ENCODE peak calls at places on chromosome 6, in four cellular contexts. One of them, this sample, is unnamed.

GRCh38 chr6:52227495-52227894 is 16.8 kb downstream of the IL17F start:
- DNase-seq in IMR-90: peak; percentile 1
- DNase-seq in H9: no peak
- DNase-seq in H1: no peak
- DNase-seq in this sample: no peak

GRCh38 chr6:132712366-132712765 is 1.5 kb downstream of the VNN1 start:
- DNase-seq in H9: no peak
- DNase-seq in H1: no peak
- DNase-seq in IMR-90: peak; percentile 62
- DNase-seq in this sample: no peak

GRCh38 chr6:168127384-168127868 is 48.4 kb upstream of the FRMD1 start:
- DNase-seq in H1: no peak
- DNase-seq in H9: no peak
- DNase-seq in IMR-90: no peak
- DNase-seq in this sample: no peak

GRCh38 chr6:1584996-1585668 is 24.6 kb upstream of the FOXC1 start:
- DNase-seq in IMR-90: no peak
- DNase-seq in H1: peak; percentile 4
- DNase-seq in H9: no peak
- DNase-seq in this sample: no peak

GRCh38 chr6:55963301-55963700 is 87.9 kb upstream of the BMP5 start:
- DNase-seq in H9: no peak
- DNase-seq in IMR-90: no peak
- DNase-seq in H1: no peak
- DNase-seq in this sample: peak; percentile 39

GRCh38 chr6:2028457-2029038 is 216.9 kb downstream of the GMDS start:
- DNase-seq in H1: no peak
- DNase-seq in IMR-90: no peak
- DNase-seq in H9: no peak
- DNase-seq in this sample: no peak

GRCh38 chr6:112232845-112233256 is 21.5 kb downstream of the LAMA4 start:
- DNase-seq in H9: no peak
- DNase-seq in H1: no peak
- DNase-seq in IMR-90: peak; percentile 80
- DNase-seq in this sample: no peak

GRCh38 chr6:51753635-51754034 is 333.8 kb downstream of the PKHD1 start:
- DNase-seq in H1: peak; percentile 82
- DNase-seq in IMR-90: no peak
- DNase-seq in H9: peak; percentile 76
- DNase-seq in this sample: peak; percentile 61

GRCh38 chr6:4647414-4648365 is 128.5 kb upstream of the CDYL start:
- DNase-seq in H1: peak; percentile 98
- DNase-seq in H9: peak; percentile 88
- DNase-seq in IMR-90: peak; percentile 84
- DNase-seq in this sample: peak; percentile 92

GRCh38 chr6:69018911-69019310 is 383.8 kb downstream of the ADGRB3 start:
- DNase-seq in H9: no peak
- DNase-seq in H1: no peak
- DNase-seq in IMR-90: no peak
- DNase-seq in this sample: no peak

GRCh38 chr6:108850669-108851467 is 2.6 kb downstream of the ARMC2 start:
- DNase-seq in H9: no peak
- DNase-seq in H1: no peak
- DNase-seq in IMR-90: no peak
- DNase-seq in this sample: no peak

GRCh38 chr6:79077680-79078056 is 386 bp downstream of the PHIP start:
- DNase-seq in H1: no peak
- DNase-seq in H9: no peak
- DNase-seq in IMR-90: no peak
- DNase-seq in this sample: no peak

GRCh38 chr6:85449818-85450577 is at the start of gene NT5E:
- DNase-seq in H1: peak; percentile 89
- DNase-seq in IMR-90: peak; percentile 69
- DNase-seq in H9: peak; percentile 89
- DNase-seq in this sample: peak; percentile 78

GRCh38 chr6:69162811-69163210 is 527.7 kb downstream of the ADGRB3 start:
- DNase-seq in H9: no peak
- DNase-seq in H1: no peak
- DNase-seq in IMR-90: no peak
- DNase-seq in this sample: peak; percentile 7

GRCh38 chr6:10099648-10100047 is 315.2 kb downstream of the TFAP2A start:
- DNase-seq in H9: no peak
- DNase-seq in H1: no peak
- DNase-seq in IMR-90: no peak
- DNase-seq in this sample: no peak

GRCh38 chr6:140011537-140011936 is 637.1 kb upstream of the CITED2 start:
- DNase-seq in H9: no peak
- DNase-seq in IMR-90: no peak
- DNase-seq in H1: no peak
- DNase-seq in this sample: peak; percentile 27

GRCh38 chr6:154528286-154528915 is 17.9 kb upstream of the CNKSR3 start:
- DNase-seq in H1: no peak
- DNase-seq in H9: no peak
- DNase-seq in IMR-90: no peak
- DNase-seq in this sample: no peak

GRCh38 chr6:155595264-155595663 is 139.6 kb upstream of the NOX3 start:
- DNase-seq in H1: no peak
- DNase-seq in IMR-90: no peak
- DNase-seq in H9: no peak
- DNase-seq in this sample: peak; percentile 27

GRCh38 chr6:169445227-169445626 is 191.6 kb upstream of the THBS2 start:
- DNase-seq in H1: no peak
- DNase-seq in H9: no peak
- DNase-seq in IMR-90: no peak
- DNase-seq in this sample: peak; percentile 8
- H3K56ac ChIP-seq in H1: no peak overlapping the region
- H3K56ac ChIP-seq in H9: no peak overlapping the region
- H3K56ac ChIP-seq in IMR-90: no peak overlapping the region
- H3K56ac ChIP-seq in this sample: no peak overlapping the region

DNA sequence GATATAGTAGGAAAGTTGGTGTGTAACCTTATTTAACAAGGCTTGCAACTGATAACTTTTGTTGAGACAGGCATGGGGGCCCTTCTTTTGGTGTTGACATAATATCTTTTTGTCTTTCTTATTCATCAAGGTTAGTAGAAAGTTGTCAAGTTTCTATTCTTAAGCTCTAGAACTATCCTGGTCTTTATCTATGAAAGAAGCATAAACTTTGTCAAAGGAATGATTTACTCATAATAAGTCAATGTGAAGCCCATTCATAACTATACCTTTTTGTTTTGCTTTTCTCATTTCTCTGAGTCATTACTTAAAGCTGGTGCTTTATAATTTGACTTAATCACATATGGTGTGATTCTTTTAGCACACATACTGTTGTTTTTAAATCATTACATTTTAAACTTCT is 312.4 kb downstream of the UTRN start:
- DNase-seq in IMR-90: no peak
- DNase-seq in H9: no peak
- DNase-seq in H1: no peak
- DNase-seq in this sample: no peak
- H4K8ac ChIP-seq in IMR-90: no peak overlapping the region
- H4K8ac ChIP-seq in H9: no peak overlapping the region
- H4K8ac ChIP-seq in H1: no peak overlapping the region
- H4K8ac ChIP-seq in this sample: no peak overlapping the region

GRCh38 chr6:119351005-119351394 is 1.4 kb upstream of the MAN1A1 start:
- DNase-seq in IMR-90: peak; percentile 63
- DNase-seq in H1: no peak
- DNase-seq in H9: no peak
- DNase-seq in this sample: no peak
- H3K4me2 ChIP-seq in IMR-90: peak overlapping the region; percentile 84
- H3K4me2 ChIP-seq in H1: peak overlapping the region; percentile 83
- H3K4me2 ChIP-seq in H9: peak overlapping the region; percentile 90
- H3K4me2 ChIP-seq in this sample: no peak overlapping the region

GRCh38 chr6:142324111-142324510 is 22.3 kb downstream of the ADGRG6 start:
- DNase-seq in H1: no peak
- DNase-seq in IMR-90: no peak
- DNase-seq in H9: no peak
- DNase-seq in this sample: no peak

GRCh38 chr6:142321451-142321850 is 19.6 kb downstream of the ADGRG6 start:
- DNase-seq in H9: no peak
- DNase-seq in H1: no peak
- DNase-seq in IMR-90: no peak
- DNase-seq in this sample: no peak

GRCh38 chr6:142323377-142323776 is 21.6 kb downstream of the ADGRG6 start:
- DNase-seq in IMR-90: no peak
- DNase-seq in H1: no peak
- DNase-seq in H9: no peak
- DNase-seq in this sample: no peak

GRCh38 chr6:142322066-142322465 is 20.3 kb downstream of the ADGRG6 start:
- DNase-seq in H1: no peak
- DNase-seq in IMR-90: no peak
- DNase-seq in H9: no peak
- DNase-seq in this sample: no peak

GRCh38 chr6:142322504-142323198 is 20.8 kb downstream of the ADGRG6 start:
- DNase-seq in IMR-90: no peak
- DNase-seq in H1: no peak
- DNase-seq in H9: no peak
- DNase-seq in this sample: no peak
- H3K56ac ChIP-seq in IMR-90: no peak overlapping the region
- H3K56ac ChIP-seq in H1: no peak overlapping the region
- H3K56ac ChIP-seq in H9: no peak overlapping the region
- H3K56ac ChIP-seq in this sample: no peak overlapping the region

GRCh38 chr6:83417880-83418663 is 12.8 kb downstream of the ME1 start:
- DNase-seq in IMR-90: peak; percentile 79
- DNase-seq in H1: no peak
- DNase-seq in H9: no peak
- DNase-seq in this sample: peak; percentile 72
- H4K8ac ChIP-seq in IMR-90: no peak overlapping the region
- H4K8ac ChIP-seq in H1: no peak overlapping the region
- H4K8ac ChIP-seq in H9: no peak overlapping the region
- H4K8ac ChIP-seq in this sample: peak overlapping the region; percentile 39

DNA sequence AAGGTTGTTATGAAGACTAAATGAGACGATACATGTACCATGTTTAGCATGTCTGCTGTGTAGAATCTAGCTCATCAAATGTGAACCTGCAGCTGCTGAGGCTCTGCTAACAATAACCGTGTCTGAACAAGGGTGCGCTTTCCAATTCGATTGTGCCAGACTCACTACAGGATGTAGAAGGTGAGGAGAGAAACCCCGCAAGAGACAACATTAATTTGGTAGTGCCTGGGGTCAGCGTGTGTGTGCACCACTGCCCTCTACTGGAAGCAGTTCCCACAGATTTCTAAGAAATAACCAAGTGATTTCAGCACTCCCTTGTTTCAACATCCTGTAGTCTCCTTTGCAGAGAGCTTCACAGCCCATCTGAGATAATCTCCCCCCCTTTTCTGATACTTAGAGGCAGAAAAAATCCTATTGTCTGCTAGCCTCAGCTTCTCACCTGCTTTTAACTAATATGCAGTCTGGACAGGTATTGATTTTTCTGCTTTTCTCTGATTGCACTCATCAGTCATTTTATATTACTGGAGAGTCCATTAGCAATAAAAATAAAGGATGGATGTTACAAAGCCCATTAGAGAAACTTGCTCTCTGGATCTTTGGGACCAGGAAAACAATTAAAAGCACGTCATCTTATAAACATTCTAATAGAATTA is 96.7 kb upstream of the BACH2 start:
- DNase-seq in IMR-90: peak; percentile 71
- DNase-seq in H1: peak; percentile 80
- DNase-seq in H9: peak; percentile 67
- DNase-seq in this sample: peak; percentile 82
- H3K4me2 ChIP-seq in IMR-90: no peak overlapping the region
- H3K4me2 ChIP-seq in H1: no peak overlapping the region
- H3K4me2 ChIP-seq in H9: no peak overlapping the region
- H3K4me2 ChIP-seq in this sample: no peak overlapping the region

GRCh38 chr6:87541041-87541440 is 48.7 kb downstream of the RARS2 start:
- DNase-seq in IMR-90: no peak
- DNase-seq in H1: no peak
- DNase-seq in H9: no peak
- DNase-seq in this sample: no peak
- H3K56ac ChIP-seq in IMR-90: no peak overlapping the region
- H3K56ac ChIP-seq in H1: no peak overlapping the region
- H3K56ac ChIP-seq in H9: no peak overlapping the region
- H3K56ac ChIP-seq in this sample: no peak overlapping the region

GRCh38 chr6:6002005-6002808 is 4.5 kb downstream of the NRN1 start:
- DNase-seq in H1: peak; percentile 75
- DNase-seq in H9: peak; percentile 63
- DNase-seq in IMR-90: no peak
- DNase-seq in this sample: peak; percentile 53
- H4K8ac ChIP-seq in H1: peak overlapping the region; percentile 19
- H4K8ac ChIP-seq in H9: no peak overlapping the region
- H4K8ac ChIP-seq in IMR-90: no peak overlapping the region
- H4K8ac ChIP-seq in this sample: no peak overlapping the region

GRCh38 chr6:15485875-15486274 is 177.0 kb downstream of the DTNBP1 start:
- DNase-seq in H1: no peak
- DNase-seq in IMR-90: no peak
- DNase-seq in H9: no peak
- DNase-seq in this sample: no peak
- H3K4me2 ChIP-seq in H1: no peak overlapping the region
- H3K4me2 ChIP-seq in IMR-90: no peak overlapping the region
- H3K4me2 ChIP-seq in H9: no peak overlapping the region
- H3K4me2 ChIP-seq in this sample: no peak overlapping the region

This sample was measured in mesendoderm.